ENCODE peak calls at places on chromosomes 4 and X, in eight cellular contexts. O, V, N, J, U, S, L and C are unnamed samples.

GRCh38 chr4:7192252-7193039 is at the start of gene SORCS2:
- DNase-seq in N (peak), L (peak), U (peak), V (peak), O (peak), J (peak), S (no peak), C (no peak)

GRCh38 chr4:40316333-40316781 is 18.8 kb upstream of the CHRNA9 start:
- DNase-seq in N (peak), V (no peak), S (peak), U (peak), O (peak), L (no peak), J (no peak), C (peak)

GRCh38 chr4:109119852-109120251 is 182.6 kb downstream of the COL25A1 start:
- DNase-seq in N (no peak), J (no peak), O (no peak), L (no peak), U (no peak), V (no peak), S (no peak), C (no peak)

GRCh38 chrX:41921492-41922124 is 1.7 kb downstream of the CASK start:
- DNase-seq in V (no peak), O (no peak), U (no peak), L (no peak), N (peak), S (no peak), J (no peak), C (no peak)

GRCh38 chr4:41028392-41029076 is 185.8 kb downstream of the APBB2 start:
- DNase-seq in N (peak), V (no peak), U (no peak), L (no peak), O (no peak), J (no peak), S (no peak), C (no peak)

GRCh38 chr4:26839534-26839951 is 21.1 kb upstream of the STIM2 start:
- DNase-seq in N (no peak), S (peak), V (no peak), U (no peak), J (no peak), O (no peak), L (no peak), C (no peak)

GRCh38 chrX:121114691-121115090 is 67.3 kb downstream of the GLUD2 start:
- DNase-seq in V (no peak), N (no peak), J (no peak), S (no peak), L (no peak), U (no peak), O (no peak), C (no peak)

GRCh38 chr4:129515356-129515755 is 419.4 kb downstream of the C4orf33 start:
- DNase-seq in O (no peak), U (no peak), L (no peak), V (no peak), S (no peak), J (no peak), N (no peak), C (no peak)

GRCh38 chr4:110164856-110165255 is 33.6 kb downstream of the ELOVL6 start:
- DNase-seq in S (no peak), V (no peak), U (no peak), O (no peak), L (no peak), N (no peak), J (no peak), C (no peak)

GRCh38 chr4:159508917-159509500 is 406.1 kb downstream of the RAPGEF2 start:
- DNase-seq in V (no peak), U (no peak), J (no peak), N (no peak), S (no peak), L (no peak), O (no peak), C (no peak)

GRCh38 chrX:154535892-154536291 is 10.8 kb downstream of the G6PD start:
- DNase-seq in J (no peak), V (no peak), L (no peak), S (no peak), N (no peak), O (no peak), U (no peak), C (no peak)

GRCh38 chr4:60655356-60655755 is 544.8 kb upstream of the ADGRL3 start:
- DNase-seq in V (no peak), N (no peak), U (no peak), S (no peak), L (no peak), O (no peak), J (no peak), C (no peak)

GRCh38 chr4:33837043-33837442 is 2407.3 kb downstream of the ARAP2 start:
- DNase-seq in U (no peak), V (no peak), O (no peak), N (peak), S (peak), L (no peak), J (no peak), C (no peak)

GRCh38 chr4:144615182-144615581 is 30.8 kb upstream of the HHIP start:
- DNase-seq in J (no peak), V (no peak), L (no peak), N (peak), U (no peak), S (no peak), O (no peak), C (no peak)

GRCh38 chr4:177907736-177908424 is 465.6 kb upstream of the AGA start:
- DNase-seq in S (no peak), L (no peak), N (no peak), J (no peak), V (peak), U (no peak), O (no peak), C (no peak)

GRCh38 chr4:186820371-186820990 is 96.8 kb upstream of the FAT1 start:
- DNase-seq in J (peak), L (no peak), U (no peak), S (no peak), O (no peak), N (peak), V (no peak), C (no peak)

GRCh38 chr4:54659213-54660144 is 1.7 kb downstream of the KIT start:
- DNase-seq in O (no peak), L (no peak), U (no peak), N (no peak), S (no peak), V (peak), J (no peak), C (no peak)

GRCh38 chr4:113394730-113395530 is 345.5 kb downstream of the ANK2 start:
- DNase-seq in L (peak), O (peak), S (peak), N (peak), U (peak), J (no peak), V (peak), C (peak)

GRCh38 chr4:89110541-89110985 is 770 bp upstream of the TIGD2 start:
- DNase-seq in L (no peak), N (no peak), J (no peak), V (peak), O (no peak), U (no peak), S (no peak), C (peak)

GRCh38 chr4:173398251-173398650 is 665 bp downstream of the SCRG1 start:
- DNase-seq in L (no peak), J (no peak), N (no peak), U (no peak), V (no peak), O (no peak), S (no peak), C (no peak)

GRCh38 chr4:94548571-94548970 is 96.8 kb downstream of the PDLIM5 start:
- DNase-seq in V (no peak), N (peak), L (no peak), U (no peak), O (no peak), J (no peak), S (no peak), C (no peak)

GRCh38 chr4:47525154-47525819 is 40.2 kb downstream of the ATP10D start:
- DNase-seq in O (no peak), S (peak), N (peak), U (no peak), L (no peak), J (no peak), V (no peak), C (no peak)

GRCh38 chrX:150504399-150505186 is 63.8 kb upstream of the MTM1 start:
- DNase-seq in V (peak), S (no peak), J (no peak), N (no peak), L (no peak), O (no peak), U (no peak), C (no peak)